ENCODE peak calls at places on chromosomes 11 and 22, in seven cellular contexts. One of them, this sample, is unnamed.

GRCh38 chr11:43947003-43947500 is 4.6 kb downstream of the C11orf96 start:
- DNase-seq in stimulated activated CD4-positive, alpha-beta T cell treated with anti-CD3 and anti-CD28 coated beads, Interleukin-2, amount 100 ng/mL, for 4 hours: no peak
- DNase-seq in lung: no peak
- DNase-seq in NCI-H2227 treated with DMSO at 0.1 percent for 48 hours: peak; percentile 22
- DNase-seq in NCI-H460: peak; percentile 8
- DNase-seq in colonic mucosa: no peak
- DNase-seq in NCI-H526 treated with DMSO at 0.1 percent for 48 hours: no peak
- DNase-seq in this sample: no peak

GRCh38 chr22:29477919-29478318 is 2.1 kb upstream of the NEFH start:
- DNase-seq in stimulated activated CD4-positive, alpha-beta T cell treated with anti-CD3 and anti-CD28 coated beads, Interleukin-2, amount 100 ng/mL, for 4 hours: no peak
- DNase-seq in lung: no peak
- DNase-seq in NCI-H2227 treated with DMSO at 0.1 percent for 48 hours: peak; percentile 62
- DNase-seq in NCI-H460: no peak
- DNase-seq in colonic mucosa: no peak
- DNase-seq in NCI-H526 treated with DMSO at 0.1 percent for 48 hours: peak; percentile 72
- DNase-seq in this sample: no peak

GRCh38 chr11:86696004-86696403 is 23.6 kb upstream of the ME3 start:
- DNase-seq in stimulated activated CD4-positive, alpha-beta T cell treated with anti-CD3 and anti-CD28 coated beads, Interleukin-2, amount 100 ng/mL, for 4 hours: no peak
- DNase-seq in lung: no peak
- DNase-seq in NCI-H2227 treated with DMSO at 0.1 percent for 48 hours: no peak
- DNase-seq in NCI-H460: peak; percentile 56
- DNase-seq in colonic mucosa: no peak
- DNase-seq in NCI-H526 treated with DMSO at 0.1 percent for 48 hours: no peak
- DNase-seq in this sample: no peak

GRCh38 chr22:38788016-38788415 is 5.9 kb downstream of the DNAL4 start:
- DNase-seq in stimulated activated CD4-positive, alpha-beta T cell treated with anti-CD3 and anti-CD28 coated beads, Interleukin-2, amount 100 ng/mL, for 4 hours: no peak
- DNase-seq in lung: no peak
- DNase-seq in NCI-H2227 treated with DMSO at 0.1 percent for 48 hours: no peak
- DNase-seq in NCI-H460: no peak
- DNase-seq in colonic mucosa: no peak
- DNase-seq in NCI-H526 treated with DMSO at 0.1 percent for 48 hours: no peak
- DNase-seq in this sample: peak; percentile 19

GRCh38 chr22:19874307-19875060 is 19.8 kb upstream of the GNB1L start:
- DNase-seq in stimulated activated CD4-positive, alpha-beta T cell treated with anti-CD3 and anti-CD28 coated beads, Interleukin-2, amount 100 ng/mL, for 4 hours: no peak
- DNase-seq in lung: peak; percentile 86
- DNase-seq in NCI-H2227 treated with DMSO at 0.1 percent for 48 hours: peak; percentile 40
- DNase-seq in NCI-H460: no peak
- DNase-seq in colonic mucosa: peak; percentile 60
- DNase-seq in NCI-H526 treated with DMSO at 0.1 percent for 48 hours: no peak
- DNase-seq in this sample: peak; percentile 5

GRCh38 chr22:41900652-41901312 is 14.1 kb downstream of the SHISA8 start:
- DNase-seq in stimulated activated CD4-positive, alpha-beta T cell treated with anti-CD3 and anti-CD28 coated beads, Interleukin-2, amount 100 ng/mL, for 4 hours: no peak
- DNase-seq in lung: no peak
- DNase-seq in NCI-H2227 treated with DMSO at 0.1 percent for 48 hours: no peak
- DNase-seq in NCI-H460: no peak
- DNase-seq in colonic mucosa: no peak
- DNase-seq in NCI-H526 treated with DMSO at 0.1 percent for 48 hours: no peak
- DNase-seq in this sample: no peak

GRCh38 chr11:36243641-36244040 is 45.6 kb downstream of the COMMD9 start:
- DNase-seq in stimulated activated CD4-positive, alpha-beta T cell treated with anti-CD3 and anti-CD28 coated beads, Interleukin-2, amount 100 ng/mL, for 4 hours: no peak
- DNase-seq in lung: no peak
- DNase-seq in NCI-H2227 treated with DMSO at 0.1 percent for 48 hours: no peak
- DNase-seq in NCI-H460: no peak
- DNase-seq in colonic mucosa: no peak
- DNase-seq in NCI-H526 treated with DMSO at 0.1 percent for 48 hours: no peak
- DNase-seq in this sample: no peak

GRCh38 chr11:57543601-57544000 is 6.2 kb downstream of the SMTNL1 start:
- DNase-seq in stimulated activated CD4-positive, alpha-beta T cell treated with anti-CD3 and anti-CD28 coated beads, Interleukin-2, amount 100 ng/mL, for 4 hours: no peak
- DNase-seq in lung: no peak
- DNase-seq in NCI-H2227 treated with DMSO at 0.1 percent for 48 hours: no peak
- DNase-seq in NCI-H460: no peak
- DNase-seq in colonic mucosa: no peak
- DNase-seq in NCI-H526 treated with DMSO at 0.1 percent for 48 hours: no peak
- DNase-seq in this sample: no peak

GRCh38 chr11:109798521-109798920 is 294.7 kb upstream of the ZC3H12C start:
- DNase-seq in stimulated activated CD4-positive, alpha-beta T cell treated with anti-CD3 and anti-CD28 coated beads, Interleukin-2, amount 100 ng/mL, for 4 hours: no peak
- DNase-seq in lung: no peak
- DNase-seq in NCI-H2227 treated with DMSO at 0.1 percent for 48 hours: no peak
- DNase-seq in NCI-H460: no peak
- DNase-seq in colonic mucosa: no peak
- DNase-seq in NCI-H526 treated with DMSO at 0.1 percent for 48 hours: no peak
- DNase-seq in this sample: no peak

GRCh38 chr11:64893194-64894069 is 15.0 kb upstream of the EHD1 start:
- DNase-seq in stimulated activated CD4-positive, alpha-beta T cell treated with anti-CD3 and anti-CD28 coated beads, Interleukin-2, amount 100 ng/mL, for 4 hours: no peak
- DNase-seq in lung: no peak
- DNase-seq in NCI-H2227 treated with DMSO at 0.1 percent for 48 hours: no peak
- DNase-seq in NCI-H460: no peak
- DNase-seq in colonic mucosa: peak; percentile 95
- DNase-seq in NCI-H526 treated with DMSO at 0.1 percent for 48 hours: no peak
- DNase-seq in this sample: peak; percentile 88

GRCh38 chr11:5631969-5632635 is 7.3 kb downstream of the TRIM34 start:
- DNase-seq in stimulated activated CD4-positive, alpha-beta T cell treated with anti-CD3 and anti-CD28 coated beads, Interleukin-2, amount 100 ng/mL, for 4 hours: no peak
- DNase-seq in lung: no peak
- DNase-seq in NCI-H2227 treated with DMSO at 0.1 percent for 48 hours: no peak
- DNase-seq in NCI-H460: no peak
- DNase-seq in colonic mucosa: no peak
- DNase-seq in NCI-H526 treated with DMSO at 0.1 percent for 48 hours: no peak
- DNase-seq in this sample: no peak

GRCh38 chr22:39839198-39839597 is 54.4 kb downstream of the ENTHD1 start:
- DNase-seq in stimulated activated CD4-positive, alpha-beta T cell treated with anti-CD3 and anti-CD28 coated beads, Interleukin-2, amount 100 ng/mL, for 4 hours: no peak
- DNase-seq in lung: no peak
- DNase-seq in NCI-H2227 treated with DMSO at 0.1 percent for 48 hours: no peak
- DNase-seq in NCI-H460: no peak
- DNase-seq in colonic mucosa: no peak
- DNase-seq in NCI-H526 treated with DMSO at 0.1 percent for 48 hours: no peak
- DNase-seq in this sample: no peak

GRCh38 chr22:32353840-32354239 is 3.8 kb upstream of the RFPL3 start:
- DNase-seq in stimulated activated CD4-positive, alpha-beta T cell treated with anti-CD3 and anti-CD28 coated beads, Interleukin-2, amount 100 ng/mL, for 4 hours: no peak
- DNase-seq in lung: no peak
- DNase-seq in NCI-H2227 treated with DMSO at 0.1 percent for 48 hours: no peak
- DNase-seq in NCI-H460: no peak
- DNase-seq in colonic mucosa: no peak
- DNase-seq in NCI-H526 treated with DMSO at 0.1 percent for 48 hours: no peak
- DNase-seq in this sample: no peak

GRCh38 chr11:132202621-132203020 is 832.2 kb downstream of the NTM start:
- DNase-seq in stimulated activated CD4-positive, alpha-beta T cell treated with anti-CD3 and anti-CD28 coated beads, Interleukin-2, amount 100 ng/mL, for 4 hours: no peak
- DNase-seq in lung: no peak
- DNase-seq in NCI-H2227 treated with DMSO at 0.1 percent for 48 hours: no peak
- DNase-seq in NCI-H460: no peak
- DNase-seq in colonic mucosa: no peak
- DNase-seq in NCI-H526 treated with DMSO at 0.1 percent for 48 hours: no peak
- DNase-seq in this sample: no peak

GRCh38 chr11:278001-278951 is at the start of gene NLRP6:
- DNase-seq in stimulated activated CD4-positive, alpha-beta T cell treated with anti-CD3 and anti-CD28 coated beads, Interleukin-2, amount 100 ng/mL, for 4 hours: no peak
- DNase-seq in lung: no peak
- DNase-seq in NCI-H2227 treated with DMSO at 0.1 percent for 48 hours: no peak
- DNase-seq in NCI-H460: no peak
- DNase-seq in colonic mucosa: no peak
- DNase-seq in NCI-H526 treated with DMSO at 0.1 percent for 48 hours: no peak
- DNase-seq in this sample: no peak

GRCh38 chr11:65479184-65480145 is 19.4 kb upstream of the MALAT1 start:
- DNase-seq in stimulated activated CD4-positive, alpha-beta T cell treated with anti-CD3 and anti-CD28 coated beads, Interleukin-2, amount 100 ng/mL, for 4 hours: no peak
- DNase-seq in lung: no peak
- DNase-seq in NCI-H2227 treated with DMSO at 0.1 percent for 48 hours: no peak
- DNase-seq in NCI-H460: no peak
- DNase-seq in colonic mucosa: peak; percentile 72
- DNase-seq in NCI-H526 treated with DMSO at 0.1 percent for 48 hours: peak; percentile 89
- DNase-seq in this sample: peak; percentile 86

GRCh38 chr11:64842366-64842759 is 2.1 kb downstream of the CDC42BPG start:
- DNase-seq in stimulated activated CD4-positive, alpha-beta T cell treated with anti-CD3 and anti-CD28 coated beads, Interleukin-2, amount 100 ng/mL, for 4 hours: no peak
- DNase-seq in lung: no peak
- DNase-seq in NCI-H2227 treated with DMSO at 0.1 percent for 48 hours: no peak
- DNase-seq in NCI-H460: no peak
- DNase-seq in colonic mucosa: no peak
- DNase-seq in NCI-H526 treated with DMSO at 0.1 percent for 48 hours: no peak
- DNase-seq in this sample: no peak

GRCh38 chr11:132256621-132257227 is 886.3 kb downstream of the NTM start:
- DNase-seq in stimulated activated CD4-positive, alpha-beta T cell treated with anti-CD3 and anti-CD28 coated beads, Interleukin-2, amount 100 ng/mL, for 4 hours: no peak
- DNase-seq in lung: no peak
- DNase-seq in NCI-H2227 treated with DMSO at 0.1 percent for 48 hours: no peak
- DNase-seq in NCI-H460: no peak
- DNase-seq in colonic mucosa: no peak
- DNase-seq in NCI-H526 treated with DMSO at 0.1 percent for 48 hours: no peak
- DNase-seq in this sample: no peak

GRCh38 chr11:125262825-125263218 is 98.3 kb downstream of the PKNOX2 start:
- DNase-seq in stimulated activated CD4-positive, alpha-beta T cell treated with anti-CD3 and anti-CD28 coated beads, Interleukin-2, amount 100 ng/mL, for 4 hours: no peak
- DNase-seq in lung: no peak
- DNase-seq in NCI-H2227 treated with DMSO at 0.1 percent for 48 hours: peak; percentile 13
- DNase-seq in NCI-H460: no peak
- DNase-seq in colonic mucosa: no peak
- DNase-seq in NCI-H526 treated with DMSO at 0.1 percent for 48 hours: no peak
- DNase-seq in this sample: no peak

GRCh38 chr22:45628508-45628907 is 43.1 kb upstream of the ATXN10 start:
- DNase-seq in stimulated activated CD4-positive, alpha-beta T cell treated with anti-CD3 and anti-CD28 coated beads, Interleukin-2, amount 100 ng/mL, for 4 hours: no peak
- DNase-seq in lung: no peak
- DNase-seq in NCI-H2227 treated with DMSO at 0.1 percent for 48 hours: no peak
- DNase-seq in NCI-H460: no peak
- DNase-seq in colonic mucosa: no peak
- DNase-seq in NCI-H526 treated with DMSO at 0.1 percent for 48 hours: no peak
- DNase-seq in this sample: no peak

GRCh38 chr11:30984827-30985226 is 384.7 kb downstream of the DCDC1 start:
- DNase-seq in stimulated activated CD4-positive, alpha-beta T cell treated with anti-CD3 and anti-CD28 coated beads, Interleukin-2, amount 100 ng/mL, for 4 hours: no peak
- DNase-seq in lung: no peak
- DNase-seq in NCI-H2227 treated with DMSO at 0.1 percent for 48 hours: no peak
- DNase-seq in NCI-H460: no peak
- DNase-seq in colonic mucosa: no peak
- DNase-seq in NCI-H526 treated with DMSO at 0.1 percent for 48 hours: no peak
- DNase-seq in this sample: no peak

GRCh38 chr11:120608760-120609211 is 97.2 kb downstream of the GRIK4 start:
- DNase-seq in stimulated activated CD4-positive, alpha-beta T cell treated with anti-CD3 and anti-CD28 coated beads, Interleukin-2, amount 100 ng/mL, for 4 hours: no peak
- DNase-seq in lung: no peak
- DNase-seq in NCI-H2227 treated with DMSO at 0.1 percent for 48 hours: peak; percentile 15
- DNase-seq in NCI-H460: no peak
- DNase-seq in colonic mucosa: peak; percentile 34
- DNase-seq in NCI-H526 treated with DMSO at 0.1 percent for 48 hours: no peak
- DNase-seq in this sample: peak; percentile 15

GRCh38 chr11:30774451-30774850 is 188.3 kb upstream of the MPPED2 start:
- DNase-seq in stimulated activated CD4-positive, alpha-beta T cell treated with anti-CD3 and anti-CD28 coated beads, Interleukin-2, amount 100 ng/mL, for 4 hours: no peak
- DNase-seq in lung: no peak
- DNase-seq in NCI-H2227 treated with DMSO at 0.1 percent for 48 hours: no peak
- DNase-seq in NCI-H460: no peak
- DNase-seq in colonic mucosa: no peak
- DNase-seq in NCI-H526 treated with DMSO at 0.1 percent for 48 hours: no peak
- DNase-seq in this sample: no peak

GRCh38 chr22:35589071-35589735 is 27.9 kb downstream of the MB start:
- DNase-seq in stimulated activated CD4-positive, alpha-beta T cell treated with anti-CD3 and anti-CD28 coated beads, Interleukin-2, amount 100 ng/mL, for 4 hours: no peak
- DNase-seq in lung: peak; percentile 39
- DNase-seq in NCI-H2227 treated with DMSO at 0.1 percent for 48 hours: no peak
- DNase-seq in NCI-H460: peak; percentile 92
- DNase-seq in colonic mucosa: no peak
- DNase-seq in NCI-H526 treated with DMSO at 0.1 percent for 48 hours: no peak
- DNase-seq in this sample: no peak

GRCh38 chr11:70203749-70204465 is 811 bp downstream of the FADD start:
- DNase-seq in stimulated activated CD4-positive, alpha-beta T cell treated with anti-CD3 and anti-CD28 coated beads, Interleukin-2, amount 100 ng/mL, for 4 hours: peak; percentile 94
- DNase-seq in lung: peak; percentile 76
- DNase-seq in NCI-H2227 treated with DMSO at 0.1 percent for 48 hours: peak; percentile 17
- DNase-seq in NCI-H460: peak; percentile 61
- DNase-seq in colonic mucosa: peak; percentile 92
- DNase-seq in NCI-H526 treated with DMSO at 0.1 percent for 48 hours: no peak
- DNase-seq in this sample: peak; percentile 64

GRCh38 chr22:19036523-19037273 is 85.5 kb downstream of the DGCR2 start:
- DNase-seq in stimulated activated CD4-positive, alpha-beta T cell treated with anti-CD3 and anti-CD28 coated beads, Interleukin-2, amount 100 ng/mL, for 4 hours: no peak
- DNase-seq in lung: no peak
- DNase-seq in NCI-H2227 treated with DMSO at 0.1 percent for 48 hours: no peak
- DNase-seq in NCI-H460: no peak
- DNase-seq in colonic mucosa: no peak
- DNase-seq in NCI-H526 treated with DMSO at 0.1 percent for 48 hours: no peak
- DNase-seq in this sample: no peak

GRCh38 chr11:118618115-118618990 is 10.9 kb downstream of the PHLDB1 start:
- DNase-seq in stimulated activated CD4-positive, alpha-beta T cell treated with anti-CD3 and anti-CD28 coated beads, Interleukin-2, amount 100 ng/mL, for 4 hours: no peak
- DNase-seq in lung: no peak
- DNase-seq in NCI-H2227 treated with DMSO at 0.1 percent for 48 hours: no peak
- DNase-seq in NCI-H460: no peak
- DNase-seq in colonic mucosa: peak; percentile 55
- DNase-seq in NCI-H526 treated with DMSO at 0.1 percent for 48 hours: no peak
- DNase-seq in this sample: peak; percentile 43

GRCh38 chr11:133947298-133947905 is 9.4 kb downstream of the IGSF9B start:
- DNase-seq in stimulated activated CD4-positive, alpha-beta T cell treated with anti-CD3 and anti-CD28 coated beads, Interleukin-2, amount 100 ng/mL, for 4 hours: peak; percentile 38
- DNase-seq in lung: peak; percentile 36
- DNase-seq in NCI-H2227 treated with DMSO at 0.1 percent for 48 hours: no peak
- DNase-seq in NCI-H460: peak; percentile 33
- DNase-seq in colonic mucosa: no peak
- DNase-seq in NCI-H526 treated with DMSO at 0.1 percent for 48 hours: peak; percentile 64
- DNase-seq in this sample: no peak

GRCh38 chr11:36591433-36591832 is 2.9 kb upstream of the IFTAP start:
- DNase-seq in stimulated activated CD4-positive, alpha-beta T cell treated with anti-CD3 and anti-CD28 coated beads, Interleukin-2, amount 100 ng/mL, for 4 hours: no peak
- DNase-seq in lung: no peak
- DNase-seq in NCI-H2227 treated with DMSO at 0.1 percent for 48 hours: no peak
- DNase-seq in NCI-H460: no peak
- DNase-seq in colonic mucosa: no peak
- DNase-seq in NCI-H526 treated with DMSO at 0.1 percent for 48 hours: no peak
- DNase-seq in this sample: no peak

GRCh38 chr22:38766076-38766777 is 10.4 kb upstream of the SUN2 start:
- DNase-seq in stimulated activated CD4-positive, alpha-beta T cell treated with anti-CD3 and anti-CD28 coated beads, Interleukin-2, amount 100 ng/mL, for 4 hours: no peak
- DNase-seq in lung: no peak
- DNase-seq in NCI-H2227 treated with DMSO at 0.1 percent for 48 hours: no peak
- DNase-seq in NCI-H460: peak; percentile 39
- DNase-seq in colonic mucosa: peak; percentile 77
- DNase-seq in NCI-H526 treated with DMSO at 0.1 percent for 48 hours: no peak
- DNase-seq in this sample: peak; percentile 56

GRCh38 chr11:35013514-35014191 is 97.2 kb downstream of the PDHX start:
- DNase-seq in stimulated activated CD4-positive, alpha-beta T cell treated with anti-CD3 and anti-CD28 coated beads, Interleukin-2, amount 100 ng/mL, for 4 hours: no peak
- DNase-seq in lung: no peak
- DNase-seq in NCI-H2227 treated with DMSO at 0.1 percent for 48 hours: no peak
- DNase-seq in NCI-H460: no peak
- DNase-seq in colonic mucosa: no peak
- DNase-seq in NCI-H526 treated with DMSO at 0.1 percent for 48 hours: no peak
- DNase-seq in this sample: no peak

GRCh38 chr11:94794287-94795168 is 26.4 kb downstream of the AMOTL1 start:
- DNase-seq in stimulated activated CD4-positive, alpha-beta T cell treated with anti-CD3 and anti-CD28 coated beads, Interleukin-2, amount 100 ng/mL, for 4 hours: no peak
- DNase-seq in lung: peak; percentile 60
- DNase-seq in NCI-H2227 treated with DMSO at 0.1 percent for 48 hours: no peak
- DNase-seq in NCI-H460: no peak
- DNase-seq in colonic mucosa: no peak
- DNase-seq in NCI-H526 treated with DMSO at 0.1 percent for 48 hours: no peak
- DNase-seq in this sample: peak; percentile 87

GRCh38 chr22:23072035-23072910 is 2.0 kb downstream of the GNAZ start:
- DNase-seq in stimulated activated CD4-positive, alpha-beta T cell treated with anti-CD3 and anti-CD28 coated beads, Interleukin-2, amount 100 ng/mL, for 4 hours: no peak
- DNase-seq in lung: no peak
- DNase-seq in NCI-H2227 treated with DMSO at 0.1 percent for 48 hours: no peak
- DNase-seq in NCI-H460: no peak
- DNase-seq in colonic mucosa: no peak
- DNase-seq in NCI-H526 treated with DMSO at 0.1 percent for 48 hours: no peak
- DNase-seq in this sample: peak; percentile 3

This sample was measured in body of pancreas.